ENCODE peak calls at places on chromosomes 4 and X, in six cellular contexts. I, W, A, G, R and H are unnamed samples.
A peak's percentile ranks its signal among the peaks of the same experiment; 100 is the strongest.

GRCh38 chrX:41722816-41723215 is 1.2 kb upstream of the GPR82 start:
- DNase-seq in R (no peak), G (no peak), I (no peak), W (no peak), A (no peak), H (no peak)

GRCh38 chr4:10296730-10297129 is 160.5 kb downstream of the ZNF518B start:
- DNase-seq in A (peak; percentile 71), W (peak; percentile 1), R (peak; percentile 40), I (peak; percentile 83), G (no peak), H (no peak)

GRCh38 chr4:186192068-186192751 is 843 bp downstream of the CYP4V2 start:
- DNase-seq in I (peak; percentile 63), R (no peak), W (peak; percentile 60), G (no peak), A (peak; percentile 50), H (peak; percentile 13)

GRCh38 chr4:60657041-60657440 is 543.1 kb upstream of the ADGRL3 start:
- DNase-seq in R (no peak), W (no peak), I (no peak), G (no peak), A (peak; percentile 59), H (no peak)

GRCh38 chr4:150328496-150328895 is 250.3 kb downstream of the DCLK2 start:
- DNase-seq in R (no peak), W (peak; percentile 14), G (no peak), A (no peak), I (no peak), H (no peak)

GRCh38 chr4:61202638-61203495 is 2.7 kb downstream of the ADGRL3 start:
- DNase-seq in I (peak; percentile 60), A (peak; percentile 42), R (no peak), W (no peak), G (peak; percentile 74), H (peak; percentile 49)

GRCh38 chr4:637536-637935 is 12.2 kb downstream of the PDE6B start:
- DNase-seq in I (no peak), R (no peak), W (no peak), A (no peak), G (no peak), H (no peak)

GRCh38 chrX:108696690-108697089 is 39.7 kb downstream of the IRS4 start:
- DNase-seq in W (no peak), R (no peak), G (no peak), I (no peak), A (peak; percentile 1), H (peak; percentile 13)

GRCh38 chrX:70592091-70592490 is 147.5 kb downstream of the DLG3 start:
- DNase-seq in R (peak; percentile 43), G (no peak), W (no peak), A (peak; percentile 84), I (no peak), H (no peak)

GRCh38 chrX:53312946-53313745 is 31.8 kb upstream of the IQSEC2 start:
- DNase-seq in W (peak; percentile 84), G (peak; percentile 33), I (peak; percentile 57), R (peak; percentile 28), A (peak; percentile 44), H (peak; percentile 85)

GRCh38 chrX:40090050-40090804 is 7.5 kb downstream of the BCOR start:
- DNase-seq in A (no peak), R (no peak), I (peak; percentile 67), W (no peak), G (no peak), H (no peak)

GRCh38 chr4:107050525-107051135 is 14.5 kb upstream of the DKK2 start:
- DNase-seq in G (no peak), A (no peak), I (peak; percentile 15), W (peak; percentile 37), R (no peak), H (no peak)

GRCh38 chrX:37846934-37847732 is at the start of gene DYNLT3:
- DNase-seq in W (peak; percentile 80), I (peak; percentile 88), G (peak; percentile 86), A (peak; percentile 77), R (peak; percentile 38), H (peak; percentile 83)

GRCh38 chrX:29926056-29926455 is 289.3 kb upstream of the MAGEB2 start:
- DNase-seq in I (no peak), W (no peak), R (no peak), A (no peak), G (no peak), H (no peak)

GRCh38 chr4:35325908-35326453 is 918.3 kb downstream of the ARAP2 start:
- DNase-seq in R (no peak), G (no peak), A (no peak), I (no peak), W (no peak), H (no peak)

GRCh38 chrX:68365356-68365755 is 67.9 kb downstream of the OPHN1 start:
- DNase-seq in G (no peak), W (no peak), A (no peak), I (no peak), R (no peak), H (no peak)

GRCh38 chr4:6910340-6910959 is 824 bp downstream of the TBC1D14 start:
- DNase-seq in A (no peak), I (peak; percentile 57), W (peak; percentile 50), G (no peak), R (no peak), H (peak; percentile 25)

GRCh38 chr4:48742412-48742811 is 37.7 kb downstream of the FRYL start:
- DNase-seq in R (no peak), G (no peak), W (no peak), I (no peak), A (peak; percentile 25), H (no peak)

GRCh38 chr4:185559913-185560281 is 24.6 kb upstream of the PDLIM3 start:
- DNase-seq in G (peak; percentile 2), W (peak; percentile 3), I (no peak), A (peak; percentile 75), R (no peak), H (peak; percentile 52)

GRCh38 chr4:151039733-151040132 is 24.6 kb upstream of the LRBA start:
- DNase-seq in G (no peak), W (no peak), A (no peak), R (no peak), I (no peak), H (no peak)

GRCh38 chrX:134469481-134469880 is 9.5 kb downstream of the HPRT1 start:
- DNase-seq in R (peak; percentile 23), I (no peak), W (peak; percentile 28), G (no peak), A (peak; percentile 17), H (no peak)

GRCh38 chrX:2412131-2412530 is 88.6 kb downstream of the DHRSX start:
- DNase-seq in W (no peak), G (no peak), R (no peak), I (no peak), A (no peak), H (no peak)

GRCh38 chrX:119495734-119496520 is 27.7 kb downstream of the SLC25A5 start:
- DNase-seq in I (peak; percentile 6), G (no peak), R (no peak), A (no peak), W (no peak), H (no peak)

GRCh38 chr4:90002406-90003040 is 107.9 kb downstream of the MMRN1 start:
- DNase-seq in W (no peak), I (no peak), G (peak; percentile 63), R (no peak), A (no peak), H (peak; percentile 94)

GRCh38 chrX:155747520-155747919 is 133.6 kb upstream of the VAMP7 start:
- DNase-seq in G (no peak), I (no peak), W (peak; percentile 31), A (peak; percentile 2), R (no peak), H (no peak)

GRCh38 chrX:138847930-138848329 is 136.4 kb upstream of the FGF13 start:
- DNase-seq in I (no peak), W (no peak), G (no peak), A (peak; percentile 9), R (peak; percentile 2), H (no peak)

GRCh38 chrX:56402207-56402606 is 161.2 kb upstream of the UBQLN2 start:
- DNase-seq in A (no peak), W (no peak), I (no peak), R (no peak), G (no peak), H (no peak)